ENCODE peak calls at places on chromosome 2, in six cellular contexts. K, W, Y, H, A and X are unnamed samples.

GRCh38 chr2:146317959-146318358 is 1526.9 kb upstream of the ACVR2A start:
- DNase-seq in W (no peak), H (no peak), K (peak), A (no peak), Y (no peak), X (no peak)

GRCh38 chr2:106990307-106990706 is 104.3 kb upstream of the ST6GAL2 start:
- DNase-seq in W (no peak), Y (no peak), K (no peak), H (no peak), A (no peak), X (no peak)

GRCh38 chr2:89841476-89841840 is 1150.0 kb downstream of the RPIA start:
- DNase-seq in W (no peak), H (no peak), K (no peak), Y (no peak), A (peak), X (no peak)

GRCh38 chr2:88067189-88067588 is 436 bp upstream of the SMYD1 start:
- DNase-seq in K (no peak), W (peak), H (no peak), A (no peak), Y (no peak), X (no peak)

GRCh38 chr2:238403632-238404405 is 22.9 kb upstream of the ASB1 start:
- DNase-seq in Y (peak), W (no peak), H (no peak), K (no peak), A (no peak), X (peak)

GRCh38 chr2:238155051-238155760 is 3.6 kb upstream of the ERFE start:
- DNase-seq in H (no peak), Y (no peak), W (peak), K (no peak), A (no peak), X (no peak)

GRCh38 chr2:153405196-153405595 is 73.4 kb downstream of the RPRM start:
- DNase-seq in W (no peak), H (no peak), A (no peak), K (peak), Y (no peak), X (no peak)

GRCh38 chr2:134778372-134778771 is 59.6 kb upstream of the TMEM163 start:
- DNase-seq in Y (no peak), H (no peak), W (no peak), A (no peak), K (peak), X (no peak)

GRCh38 chr2:222730346-222731065 is 59.0 kb downstream of the MOGAT1 start:
- DNase-seq in Y (no peak), W (no peak), K (peak), H (no peak), A (no peak), X (no peak)

GRCh38 chr2:232882505-232883115 is 12.5 kb downstream of the SNORC start:
- DNase-seq in K (no peak), Y (peak), W (no peak), A (peak), H (no peak), X (no peak)

DNA sequence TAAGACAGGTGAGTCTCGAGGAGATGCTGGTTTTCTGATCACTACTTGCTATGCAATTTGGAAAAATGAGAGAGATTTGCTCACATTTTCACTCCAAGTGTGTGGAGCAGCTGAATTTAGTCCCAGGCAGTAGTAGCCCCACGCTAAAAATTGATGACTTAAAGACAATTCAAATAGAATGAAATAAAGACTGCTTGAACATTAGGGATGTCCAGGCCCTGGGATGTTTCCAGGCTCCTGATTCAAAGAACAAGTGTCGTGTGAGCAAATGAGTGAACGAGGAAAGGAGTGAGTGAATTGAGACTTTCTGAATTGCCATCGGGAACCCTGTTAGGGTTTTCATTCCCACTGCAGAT is 37.3 kb upstream of the MRPL19 start:
- DNase-seq in H (no peak), A (no peak), W (no peak), K (no peak), Y (no peak), X (no peak)
- TF ChIP-seq CTCF in H (no peak), A (peak), W (no peak), K (no peak), Y (no peak), X (peak)

GRCh38 chr2:144162652-144163051 is 357.3 kb downstream of the ZEB2 start:
- DNase-seq in H (peak), K (peak), A (peak), W (no peak), Y (no peak), X (no peak)
- TF ChIP-seq CTCF in H (peak), K (peak), A (peak), W (no peak), Y (no peak), X (peak)

DNA sequence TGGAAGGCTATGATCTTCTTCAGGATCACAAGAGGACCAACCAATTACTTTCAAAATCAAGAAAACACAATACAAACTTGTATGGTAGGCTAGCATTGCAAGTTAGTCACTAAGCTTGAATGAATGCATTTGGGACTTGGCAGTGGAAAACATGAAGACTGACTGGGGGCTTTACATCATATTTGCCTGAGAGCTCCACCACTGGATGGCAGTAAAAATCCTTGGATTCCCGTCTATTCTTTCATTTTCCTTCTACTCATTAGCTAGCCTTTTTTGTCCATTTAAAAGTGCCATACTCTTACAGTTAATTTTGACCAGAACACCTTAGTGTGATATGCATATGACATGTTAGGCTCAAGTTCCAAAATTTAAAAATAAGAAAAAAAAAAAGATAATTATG is 63.5 kb upstream of the RASGRP3 start:
- DNase-seq in Y (no peak), W (no peak), H (peak), A (no peak), K (peak), X (no peak)
- TF ChIP-seq CTCF in Y (no peak), W (no peak), H (peak), A (no peak), K (peak), X (no peak)

GRCh38 chr2:101200714-101201113 is 49.5 kb upstream of the TBC1D8 start:
- DNase-seq in Y (no peak), K (peak), W (no peak), A (no peak), H (no peak), X (no peak)

GRCh38 chr2:101196220-101196661 is 45.1 kb upstream of the TBC1D8 start:
- DNase-seq in H (no peak), W (no peak), A (no peak), K (no peak), Y (no peak), X (no peak)

GRCh38 chr2:101197814-101198213 is 46.6 kb upstream of the TBC1D8 start:
- DNase-seq in Y (no peak), A (no peak), H (no peak), K (no peak), W (no peak), X (no peak)

GRCh38 chr2:101199153-101199810 is 48.1 kb upstream of the TBC1D8 start:
- DNase-seq in W (no peak), Y (no peak), H (no peak), A (no peak), K (peak), X (no peak)

DNA sequence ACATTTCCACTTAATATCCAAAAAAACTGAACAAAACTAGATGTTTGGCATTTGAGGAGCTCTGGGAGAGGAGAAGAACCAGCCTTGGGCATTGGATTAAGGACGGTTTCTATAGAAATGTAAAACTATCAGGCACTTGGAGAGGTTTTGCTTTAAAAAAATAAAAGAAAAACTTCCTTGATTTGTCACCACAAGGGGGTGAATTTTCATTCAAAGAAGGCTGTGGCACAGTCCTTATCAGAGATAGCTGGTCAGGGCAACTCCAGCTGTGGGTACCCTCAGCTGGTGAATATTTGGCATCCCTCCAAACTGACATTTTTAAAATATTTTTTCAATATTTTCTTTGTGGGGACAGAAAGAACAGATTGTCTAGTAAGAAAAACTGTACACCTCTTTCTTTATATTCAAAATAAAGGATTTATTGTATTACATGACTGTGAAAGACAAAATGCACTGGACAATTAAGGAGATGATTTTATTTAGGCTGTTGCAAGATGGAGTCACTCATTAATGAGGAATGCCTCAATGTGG is 46.1 kb upstream of the TBC1D8 start:
- DNase-seq in K (no peak), A (no peak), Y (no peak), H (no peak), W (no peak), X (no peak)
- TF ChIP-seq CTCF in K (no peak), A (peak), Y (no peak), H (peak), W (no peak), X (peak)

GRCh38 chr2:96209011-96209728 is 543 bp upstream of the STARD7 start:
- DNase-seq in K (no peak), Y (no peak), H (no peak), W (no peak), A (no peak), X (no peak)
- TF ChIP-seq CTCF in K (no peak), Y (no peak), H (no peak), W (no peak), A (no peak), X (no peak)

GRCh38 chr2:136381245-136381644 is 263.3 kb upstream of the CXCR4 start:
- DNase-seq in K (no peak), W (no peak), A (no peak), Y (no peak), H (no peak), X (no peak)
- TF ChIP-seq CTCF in K (no peak), W (no peak), A (peak), Y (no peak), H (no peak), X (no peak)

DNA sequence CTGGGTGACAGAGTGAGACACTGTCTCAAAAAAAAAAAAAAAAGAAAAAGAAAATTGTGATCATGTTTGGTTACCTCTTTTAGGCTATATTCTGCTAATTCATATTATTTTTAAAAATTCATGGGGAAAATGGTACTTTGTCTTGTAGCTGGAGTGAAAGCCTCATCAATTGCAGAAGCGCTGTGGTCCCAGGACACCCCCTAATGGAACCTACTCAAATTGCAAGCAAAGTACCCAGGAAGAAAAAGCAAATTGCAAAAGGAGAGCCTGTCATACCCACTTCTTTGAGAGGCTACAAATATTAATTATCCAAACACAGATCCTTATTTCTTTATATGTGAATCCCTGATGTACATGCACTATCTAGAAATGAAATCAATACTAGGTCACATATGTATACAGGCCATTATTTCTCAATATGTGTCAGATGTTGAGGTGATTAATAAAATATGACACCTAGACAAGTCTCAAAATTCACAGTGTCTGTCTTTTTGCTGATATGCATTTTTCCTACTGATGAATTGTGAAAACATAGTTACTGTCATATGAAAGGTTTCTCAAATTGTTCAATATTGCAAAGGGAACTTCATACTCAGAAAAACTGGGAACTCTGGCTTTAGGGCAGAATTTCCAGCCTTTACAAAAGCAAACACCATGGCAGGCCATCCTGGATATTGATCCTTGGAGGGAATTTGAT is 12.6 kb downstream of the CRACDL start:
- DNase-seq in A (no peak), Y (no peak), H (no peak), K (peak), W (no peak), X (no peak)
- TF ChIP-seq CTCF in A (no peak), Y (no peak), H (no peak), K (peak), W (no peak), X (peak)

DNA sequence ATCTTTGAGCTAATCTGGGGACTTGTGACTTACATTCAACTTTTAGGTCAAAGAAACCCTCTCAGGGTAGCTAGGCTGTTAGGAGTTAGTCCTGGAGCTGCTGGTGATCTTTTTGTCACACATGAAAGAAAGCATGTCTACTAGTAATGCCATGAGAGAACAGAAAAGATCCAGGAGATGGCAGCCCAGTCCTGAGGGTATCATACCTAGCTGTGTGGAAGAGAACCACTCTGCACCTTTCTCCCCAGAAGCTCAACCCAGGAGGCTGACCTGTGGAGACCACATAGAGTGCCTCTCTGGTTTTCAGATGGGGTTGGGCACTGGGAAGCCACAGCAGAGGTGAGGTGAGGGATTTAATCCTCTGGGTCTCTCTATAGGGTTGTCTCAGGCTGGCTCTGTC is 460.2 kb upstream of the UBE2E3 start:
- DNase-seq in A (no peak), Y (no peak), W (no peak), K (peak), H (peak), X (no peak)
- TF ChIP-seq CTCF in A (no peak), Y (no peak), W (no peak), K (no peak), H (peak), X (no peak)

GRCh38 chr2:55168221-55169154 is 63.6 kb downstream of the CLHC1 start:
- DNase-seq in K (peak), Y (peak), H (peak), A (peak), W (no peak), X (no peak)
- TF ChIP-seq CTCF in K (peak), Y (no peak), H (peak), A (peak), W (peak), X (peak)